ENCODE peak calls at places on chromosomes 3 and 15, in seven cellular contexts. L is SK-N-SH, F is SJSA1, V is coronary artery, G is astrocyte, K is left ventricle myocardium inferior, A is dorsolateral prefrontal cortex. M is an unnamed sample.

GRCh38 chr3:48412375-48413001 is 17.4 kb downstream of the PLXNB1 start:
- DNase-seq in L (no peak), F (no peak), V (no peak), G (no peak), K (peak; percentile 5), A (no peak), M (no peak)

GRCh38 chr15:64452988-64453688 is 7.2 kb upstream of the ZNF609 start:
- DNase-seq in L (no peak), F (no peak), V (no peak), G (peak; percentile 18), K (peak; percentile 52), A (peak; percentile 83), M (no peak)

GRCh38 chr15:88759872-88760271 is 43.4 kb upstream of the ACAN start:
- DNase-seq in L (no peak), F (no peak), V (no peak), G (no peak), K (no peak), A (no peak), M (no peak)

GRCh38 chr3:134085034-134085775 is 55.5 kb upstream of the SLCO2A1 start:
- DNase-seq in L (no peak), F (no peak), V (peak; percentile 35), G (no peak), K (no peak), A (no peak), M (no peak)

GRCh38 chr3:79947469-79947868 is 179.7 kb upstream of the ROBO1 start:
- DNase-seq in L (no peak), F (no peak), V (no peak), G (peak; percentile 7), K (no peak), A (no peak), M (no peak)

GRCh38 chr3:17412950-17413530 is 329.4 kb downstream of the TBC1D5 start:
- DNase-seq in L (peak; percentile 20), F (peak; percentile 38), V (no peak), G (peak; percentile 32), K (no peak), A (no peak), M (peak; percentile 21)

GRCh38 chr3:186492594-186492993 is 51.6 kb downstream of the CRYGS start:
- DNase-seq in L (no peak), F (no peak), V (peak; percentile 75), G (no peak), K (no peak), A (no peak), M (no peak)

GRCh38 chr3:7744850-7745249 is 756.8 kb upstream of the LMCD1 start:
- DNase-seq in L (no peak), F (no peak), V (no peak), G (no peak), K (no peak), A (no peak), M (no peak)

GRCh38 chr3:52385157-52385556 is 59.7 kb downstream of the SEMA3G start:
- DNase-seq in L (peak; percentile 67), F (no peak), V (no peak), G (peak; percentile 12), K (no peak), A (no peak), M (no peak)

GRCh38 chr3:22585504-22585903 is 617.6 kb upstream of the UBE2E2 start:
- DNase-seq in L (no peak), F (peak; percentile 12), V (no peak), G (peak; percentile 71), K (no peak), A (no peak), M (no peak)

GRCh38 chr15:45183511-45183910 is 4.3 kb downstream of the SHF start:
- DNase-seq in L (peak; percentile 2), F (no peak), V (no peak), G (no peak), K (no peak), A (no peak), M (no peak)
- H3K27ac ChIP-seq in L (peak overlapping the region; percentile 87), F (no peak overlapping the region), V (no peak overlapping the region), G (no peak overlapping the region), K (no peak overlapping the region), A (peak overlapping the region; percentile 29), M (no peak overlapping the region)

GRCh38 chr3:184145881-184146280 is 9.3 kb upstream of the DVL3 start:
- DNase-seq in L (no peak), F (no peak), V (no peak), G (no peak), K (no peak), A (no peak), M (no peak)

GRCh38 chr3:184143327-184143726 is 8.2 kb downstream of the EIF2B5 start:
- DNase-seq in L (no peak), F (no peak), V (no peak), G (no peak), K (no peak), A (no peak), M (no peak)

GRCh38 chr3:184145120-184145524 is 10.0 kb downstream of the EIF2B5 start:
- DNase-seq in L (peak; percentile 59), F (peak; percentile 25), V (no peak), G (peak; percentile 43), K (peak; percentile 45), A (no peak), M (no peak)

GRCh38 chr3:184142199-184142598 is 7.0 kb downstream of the EIF2B5 start:
- DNase-seq in L (no peak), F (no peak), V (no peak), G (no peak), K (no peak), A (no peak), M (no peak)

DNA sequence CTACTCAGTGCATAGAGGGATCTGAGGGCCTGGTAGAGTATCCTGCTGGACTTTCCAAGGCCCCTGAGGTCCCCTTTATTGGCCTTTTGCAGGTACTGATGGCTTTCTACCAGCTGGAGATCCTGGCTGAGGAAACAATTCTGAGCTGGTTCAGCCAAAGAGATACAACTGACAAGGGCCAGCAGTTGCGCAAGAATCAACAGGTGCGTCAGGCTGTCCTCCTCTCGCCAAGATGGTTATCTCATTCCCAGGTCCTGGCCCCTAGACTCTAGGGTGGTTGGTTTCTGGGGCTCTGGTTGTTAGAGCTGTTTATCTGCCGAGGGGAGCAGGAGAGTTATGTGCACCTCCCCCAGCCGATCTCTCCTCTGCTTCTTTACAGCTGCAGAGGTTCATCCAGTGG is 9.3 kb downstream of the EIF2B5 start:
- DNase-seq in L (no peak), F (no peak), V (no peak), G (no peak), K (no peak), A (no peak), M (no peak)
- H3K27ac ChIP-seq in L (no peak overlapping the region), F (no peak overlapping the region), V (no peak overlapping the region), G (no peak overlapping the region), K (peak overlapping the region; percentile 47), A (no peak overlapping the region), M (peak overlapping the region; percentile 39)

DNA sequence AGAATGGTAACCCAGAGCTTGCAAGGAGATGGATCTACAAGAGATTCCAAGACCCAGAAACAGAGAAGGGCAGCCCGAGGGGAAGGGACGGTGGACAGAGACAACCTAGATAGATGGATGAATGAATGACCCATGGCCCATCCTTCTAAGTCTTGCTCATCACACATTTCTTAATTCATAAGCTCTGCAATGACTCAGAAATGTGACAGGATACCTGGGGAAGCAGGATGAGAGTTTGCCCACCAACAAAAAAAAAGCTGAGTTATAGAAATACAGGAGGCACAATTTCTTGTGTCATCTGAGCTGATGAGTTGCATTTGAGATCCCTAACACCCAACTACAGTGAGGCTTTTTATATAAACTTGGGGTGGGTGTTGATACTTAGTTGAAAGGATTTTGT is 76.6 kb downstream of the CNTN3 start:
- DNase-seq in L (no peak), F (no peak), V (no peak), G (no peak), K (no peak), A (no peak), M (no peak)
- H3K27ac ChIP-seq in L (no peak overlapping the region), F (no peak overlapping the region), V (no peak overlapping the region), G (no peak overlapping the region), K (no peak overlapping the region), A (no peak overlapping the region), M (no peak overlapping the region)

GRCh38 chr3:152636651-152637050 is 198.3 kb upstream of the P2RY1 start:
- DNase-seq in L (no peak), F (no peak), V (no peak), G (no peak), K (no peak), A (no peak), M (no peak)

GRCh38 chr3:152638707-152639450 is 196.1 kb upstream of the P2RY1 start:
- DNase-seq in L (no peak), F (no peak), V (no peak), G (peak; percentile 16), K (no peak), A (no peak), M (no peak)

GRCh38 chr3:152641198-152641597 is 193.7 kb upstream of the P2RY1 start:
- DNase-seq in L (no peak), F (no peak), V (no peak), G (no peak), K (no peak), A (no peak), M (no peak)

GRCh38 chr3:152635354-152635753 is 199.6 kb upstream of the P2RY1 start:
- DNase-seq in L (no peak), F (no peak), V (no peak), G (no peak), K (no peak), A (no peak), M (no peak)

GRCh38 chr3:152638217-152638616 is 196.7 kb upstream of the P2RY1 start:
- DNase-seq in L (no peak), F (no peak), V (no peak), G (no peak), K (no peak), A (no peak), M (no peak)
- H3K27ac ChIP-seq in L (no peak overlapping the region), F (no peak overlapping the region), V (no peak overlapping the region), G (no peak overlapping the region), K (peak overlapping the region; percentile 52), A (peak overlapping the region; percentile 43), M (no peak overlapping the region)